ENCODE peak calls at places on chromosome 16, in nine cellular contexts. N is heart right ventricle; V is heart left ventricle; B is IMR-90; D is neural progenitor cell; C is tibial nerve; P is cardiac muscle cell; Z is mesendoderm; A is naive thymus-derived CD4-positive, alpha-beta T cell. K is an unnamed sample. For H3K4me1 and H3K36me3, the result is how much of the 10 kb centered on the place peaks cover.

GRCh38 chr16:15704545-15704987 is 54.5 kb downstream of the NDE1 start:
- DNase-seq in N (peak), V (peak), B (peak), D (peak), C (peak), P (peak), Z (peak), A (peak), K (no peak)

GRCh38 chr16:78237346-78237745 is 137.9 kb downstream of the WWOX start:
- DNase-seq in N (no peak), V (no peak), B (no peak), D (no peak), C (no peak), P (peak), Z (no peak), A (no peak), K (no peak)

GRCh38 chr16:84292032-84292431 is 2.6 kb upstream of the WFDC1 start:
- DNase-seq in N (no peak), V (no peak), B (no peak), D (no peak), C (no peak), P (no peak), Z (no peak), A (no peak), K (no peak)

GRCh38 chr16:58010886-58011285 is 9.7 kb downstream of the USB1 start:
- DNase-seq in N (no peak), V (peak), B (no peak), D (peak), C (no peak), P (no peak), Z (peak), A (no peak), K (no peak)

GRCh38 chr16:3183445-3184139 is 4.4 kb upstream of the OR1F1 start:
- DNase-seq in N (no peak), V (no peak), B (no peak), D (no peak), C (no peak), P (no peak), Z (peak), A (no peak), K (no peak)

GRCh38 chr16:50744911-50745310 is 3.0 kb downstream of the CYLD start:
- DNase-seq in N (no peak), V (no peak), B (peak), D (no peak), C (no peak), P (no peak), Z (no peak), A (no peak), K (no peak)

GRCh38 chr16:57908409-57908987 is 62.4 kb downstream of the CNGB1 start:
- DNase-seq in N (no peak), V (no peak), B (no peak), D (no peak), C (no peak), P (no peak), Z (peak), A (no peak), K (no peak)

GRCh38 chr16:83952587-83952939 is 477 bp upstream of the OSGIN1 start:
- DNase-seq in N (no peak), V (peak), B (no peak), D (no peak), C (no peak), P (no peak), Z (no peak), A (no peak), K (peak)

GRCh38 chr16:7397901-7398300 is 65.3 kb downstream of the RBFOX1 start:
- DNase-seq in N (no peak), V (no peak), B (no peak), D (no peak), C (no peak), P (no peak), Z (peak), A (no peak), K (no peak)

DNA sequence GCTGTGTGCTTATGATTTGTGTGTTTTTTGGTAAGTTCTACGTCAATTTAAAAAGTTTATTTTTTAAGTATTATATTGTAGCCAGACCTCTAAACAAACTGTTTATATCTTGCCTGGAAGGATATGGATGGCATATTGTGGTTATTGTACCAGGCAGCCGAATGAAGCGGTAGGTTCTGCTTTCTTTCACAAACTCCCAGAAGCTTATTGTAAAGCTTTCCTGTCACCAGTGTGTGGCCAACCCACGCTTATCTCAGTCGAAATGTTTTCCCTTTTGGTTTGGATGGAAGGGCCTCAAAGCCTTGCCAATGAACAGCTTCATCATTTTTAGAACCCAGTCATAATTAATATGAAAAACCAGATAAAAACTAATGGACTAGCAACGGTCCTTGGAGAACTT is 53.1 kb downstream of the CYB5B start:
- DNase-seq in N (no peak), V (no peak), B (peak), D (no peak), C (no peak), P (no peak), Z (no peak), A (no peak), K (no peak)
- H3K4me3 ChIP-seq in N (no peak), V (no peak), B (no peak), D (no peak), C (no peak), P (no peak), Z (no peak), A (no peak), K (no peak)

DNA sequence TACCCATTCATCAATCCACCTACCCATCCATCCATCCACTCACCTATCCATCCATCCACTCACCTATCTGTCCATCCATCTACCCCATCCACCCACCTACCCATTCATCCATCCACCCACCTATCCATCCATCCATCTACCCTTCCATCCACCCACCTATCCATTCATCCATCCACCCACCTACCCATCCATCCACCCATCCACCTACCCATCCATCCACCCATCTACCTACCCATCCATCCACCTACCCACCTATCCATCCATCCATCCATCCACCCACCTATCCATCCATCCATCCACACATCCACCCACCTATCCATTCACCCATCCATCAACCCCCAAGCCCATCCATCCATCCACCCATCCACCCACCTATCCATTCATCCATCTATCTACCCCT is 267.1 kb downstream of the MRTFB start:
- DNase-seq in N (no peak), V (no peak), B (no peak), D (no peak), C (no peak), P (no peak), Z (no peak), A (no peak), K (no peak)
- H3K4me1 ChIP-seq in N (under half), V (under half), B (under half), D (under half), C (under half), P (under half), Z (under half), A (under half), K (under half)

DNA sequence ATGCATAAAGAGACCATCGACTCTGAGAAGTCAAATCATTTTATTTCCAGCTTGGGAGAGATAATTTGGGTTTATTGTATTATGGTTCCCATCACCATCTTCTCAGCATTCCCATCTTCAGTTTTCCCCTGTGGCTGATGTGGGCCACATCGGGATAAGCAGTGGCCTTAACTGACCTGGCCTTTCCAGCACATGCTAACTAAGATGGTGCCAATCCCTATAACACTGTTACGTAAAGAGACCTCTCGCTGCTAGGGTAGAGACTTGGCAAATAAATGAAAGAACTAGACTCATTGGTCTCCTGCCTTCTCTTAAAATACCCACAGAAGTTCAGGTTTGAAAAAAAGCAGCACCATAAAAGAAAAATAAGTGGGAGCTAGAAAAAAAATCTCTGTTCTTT is 49.4 kb downstream of the VPS35L start:
- DNase-seq in N (no peak), V (no peak), B (no peak), D (no peak), C (no peak), P (no peak), Z (no peak), A (no peak), K (no peak)
- H3K36me3 ChIP-seq in N (half or more), V (half or more), B (under half), D (under half), C (under half), P (under half), Z (under half), A (under half), K (under half)

DNA sequence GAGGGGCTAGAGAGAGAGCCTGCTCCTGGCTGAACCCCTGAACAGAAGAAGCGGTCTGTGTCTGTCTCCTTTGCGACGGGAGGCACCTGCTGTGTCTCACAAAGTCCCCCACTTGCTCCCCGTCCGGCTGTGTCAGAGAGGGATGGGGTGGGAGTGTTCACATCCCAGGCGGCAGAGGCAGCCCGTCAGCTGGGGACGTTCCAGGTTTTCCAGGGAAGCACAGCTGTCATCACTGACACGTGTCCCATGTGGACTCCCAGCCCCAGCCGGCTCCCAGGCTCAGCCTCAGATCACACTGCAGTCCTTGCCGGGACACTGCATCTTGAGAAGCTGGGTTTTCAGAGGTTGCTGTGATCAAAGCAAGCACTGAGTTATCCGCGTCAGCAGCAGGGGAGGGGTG is 1.6 kb downstream of the TELO2 start:
- DNase-seq in N (peak), V (peak), B (peak), D (no peak), C (no peak), P (no peak), Z (no peak), A (no peak), K (peak)
- H3K4me3 ChIP-seq in N (peak), V (no peak), B (no peak), D (no peak), C (no peak), P (no peak), Z (no peak), A (no peak), K (peak)

DNA sequence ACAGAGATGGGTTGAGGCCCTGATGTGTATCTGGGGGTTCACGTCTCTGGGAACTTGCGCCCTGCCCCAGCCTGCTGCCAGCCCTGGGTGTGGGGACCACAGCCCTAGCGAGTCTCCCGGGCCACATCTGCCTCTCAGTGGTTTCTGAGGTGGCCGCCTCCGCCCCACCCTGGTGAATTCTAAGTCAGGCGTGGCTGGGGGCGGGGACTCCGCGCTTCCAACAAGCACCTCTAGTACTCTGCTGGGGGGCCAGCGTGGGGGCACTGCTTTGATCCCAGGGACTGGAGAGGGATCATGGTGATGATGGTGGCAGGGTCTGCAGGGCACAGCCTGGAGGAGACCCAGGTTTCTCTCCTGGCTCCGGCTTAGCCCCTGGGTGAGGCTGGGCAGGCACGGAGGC is 3.6 kb downstream of the GLIS2 start:
- DNase-seq in N (no peak), V (no peak), B (no peak), D (no peak), C (no peak), P (no peak), Z (no peak), A (no peak), K (peak)
- H3K4me1 ChIP-seq in N (half or more), V (half or more), B (under half), D (under half), C (half or more), P (half or more), Z (under half), A (under half), K (under half)

GRCh38 chr16:89970011-89970410 is 21.5 kb downstream of the DEF8 start:
- DNase-seq in N (no peak), V (no peak), B (no peak), D (no peak), C (no peak), P (no peak), Z (no peak), A (no peak), K (peak)

GRCh38 chr16:89964201-89964600 is 15.6 kb downstream of the DEF8 start:
- DNase-seq in N (no peak), V (no peak), B (no peak), D (no peak), C (no peak), P (no peak), Z (no peak), A (no peak), K (peak)

GRCh38 chr16:89962754-89963498 is 14.4 kb downstream of the DEF8 start:
- DNase-seq in N (no peak), V (peak), B (no peak), D (no peak), C (no peak), P (no peak), Z (no peak), A (no peak), K (no peak)

GRCh38 chr16:89961920-89962319 is 13.4 kb downstream of the DEF8 start:
- DNase-seq in N (no peak), V (no peak), B (no peak), D (no peak), C (no peak), P (no peak), Z (no peak), A (no peak), K (peak)

DNA sequence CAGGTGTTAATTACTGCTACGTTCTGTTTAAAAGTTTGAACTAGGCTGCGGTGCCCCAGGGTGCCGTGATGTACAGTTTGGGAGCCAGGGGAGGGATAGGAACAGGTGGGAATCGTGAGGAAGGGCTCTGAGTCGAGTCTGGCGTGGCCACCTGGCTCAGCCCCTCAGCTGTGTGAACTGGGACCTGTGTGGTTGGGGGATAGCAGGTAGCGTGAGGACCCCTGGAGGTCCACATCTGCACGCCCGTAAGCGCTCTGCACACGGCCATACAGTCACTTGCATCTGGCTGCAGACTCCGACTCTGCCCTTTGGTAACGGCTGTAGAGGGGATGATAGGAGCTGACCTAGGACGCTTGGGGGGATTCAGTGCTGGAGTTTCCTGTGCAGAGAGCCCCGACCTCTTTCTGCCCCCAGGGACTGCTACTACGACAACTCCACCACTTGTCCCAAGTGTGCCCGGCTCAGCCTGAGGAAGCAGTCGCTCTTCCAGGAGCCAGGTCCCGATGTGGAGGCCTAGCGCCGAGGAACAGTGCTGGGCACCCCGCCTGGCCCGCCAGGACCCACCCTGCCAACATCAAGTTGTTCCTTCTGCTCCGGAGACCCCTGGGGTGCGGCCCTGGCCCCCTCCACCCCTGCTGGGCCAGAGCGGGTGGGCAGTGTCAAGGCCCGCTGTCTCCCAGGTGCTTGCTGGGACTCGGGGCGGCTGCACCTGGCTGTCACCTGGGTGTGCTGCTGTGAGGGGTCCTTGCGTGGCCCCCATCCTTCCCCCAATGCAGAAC is 17.1 kb downstream of the DEF8 start:
- DNase-seq in N (no peak), V (no peak), B (no peak), D (no peak), C (no peak), P (no peak), Z (no peak), A (no peak), K (no peak)
- H3K36me3 ChIP-seq in N (half or more), V (under half), B (under half), D (under half), C (under half), P (under half), Z (under half), A (under half), K (under half)

GRCh38 chr16:86681440-86681838 is 103.1 kb downstream of the FOXL1 start:
- DNase-seq in N (peak), V (no peak), B (no peak), D (no peak), C (peak), P (no peak), Z (no peak), A (no peak), K (no peak)
- H3K4me3 ChIP-seq in N (peak), V (no peak), B (no peak), D (no peak), C (peak), P (no peak), Z (no peak), A (no peak), K (no peak)

GRCh38 chr16:1918890-1919679 is 870 bp upstream of the HS3ST6 start:
- DNase-seq in N (no peak), V (no peak), B (no peak), D (peak), C (no peak), P (no peak), Z (no peak), A (no peak), K (no peak)

GRCh38 chr16:1917665-1918111 is 527 bp downstream of the HS3ST6 start:
- DNase-seq in N (no peak), V (no peak), B (no peak), D (peak), C (no peak), P (peak), Z (no peak), A (no peak), K (no peak)

GRCh38 chr16:1920727-1921155 is 2.5 kb upstream of the HS3ST6 start:
- DNase-seq in N (no peak), V (no peak), B (no peak), D (peak), C (no peak), P (peak), Z (peak), A (no peak), K (no peak)

GRCh38 chr16:1918312-1918889 is at the start of gene HS3ST6:
- DNase-seq in N (no peak), V (no peak), B (no peak), D (peak), C (no peak), P (peak), Z (no peak), A (no peak), K (no peak)

DNA sequence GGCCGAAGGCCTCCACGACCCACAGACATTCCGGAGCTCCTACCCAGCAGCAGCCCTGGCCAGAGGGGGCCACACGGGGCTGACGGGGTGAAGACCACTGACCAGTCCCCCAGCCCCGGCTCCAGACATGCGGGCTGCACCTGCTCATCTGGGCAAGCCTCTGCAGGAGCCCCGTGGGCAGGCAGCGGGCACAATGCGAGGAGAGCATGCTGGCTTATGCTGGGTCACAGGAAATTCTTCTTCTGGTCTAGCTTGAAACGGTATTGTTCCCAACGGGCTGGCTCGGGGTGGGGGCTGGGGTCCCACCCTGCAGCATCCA is 1.4 kb upstream of the HS3ST6 start:
- DNase-seq in N (no peak), V (no peak), B (no peak), D (no peak), C (no peak), P (no peak), Z (no peak), A (no peak), K (no peak)
- H3K4me1 ChIP-seq in N (under half), V (under half), B (under half), D (under half), C (under half), P (under half), Z (under half), A (under half), K (under half)

GRCh38 chr16:52994942-52995341 is 57.8 kb downstream of the CHD9NB start:
- DNase-seq in N (no peak), V (no peak), B (no peak), D (no peak), C (no peak), P (no peak), Z (no peak), A (no peak), K (no peak)
- H3K36me3 ChIP-seq in N (under half), V (under half), B (under half), D (under half), C (under half), P (under half), Z (under half), A (under half), K (under half)

K was measured in left lung.